ENCODE peak calls at places on chromosomes 12 and 14, in four cellular contexts. Z is A549, K is HCT116, C is IMR-90. W is an unnamed sample.

GRCh38 chr14:68337279-68337678 is 455.6 kb downstream of the ZFP36L1 start:
- DNase-seq in Z (no peak), K (no peak), C (no peak), W (no peak)

GRCh38 chr14:38256358-38256840 is 506 bp upstream of the CLEC14A start:
- DNase-seq in Z (no peak), K (no peak), C (peak; percentile 54), W (no peak)

GRCh38 chr14:23865502-23865901 is 88.1 kb upstream of the DHRS4 start:
- DNase-seq in Z (no peak), K (no peak), C (no peak), W (no peak)

GRCh38 chr12:108671110-108671509 is 37.4 kb upstream of the SELPLG start:
- DNase-seq in Z (no peak), K (no peak), C (no peak), W (no peak)

GRCh38 chr12:122872815-122873361 is 23.0 kb downstream of the VPS37B start:
- DNase-seq in Z (no peak), K (no peak), C (no peak), W (no peak)

GRCh38 chr14:104438166-104438887 is 141.2 kb upstream of the C14orf180 start:
- DNase-seq in Z (no peak), K (no peak), C (no peak), W (no peak)

GRCh38 chr14:22878271-22879246 is 4.5 kb upstream of the REM2 start:
- DNase-seq in Z (no peak), K (no peak), C (no peak), W (no peak)

GRCh38 chr12:79451988-79452387 is 238.8 kb downstream of the PAWR start:
- DNase-seq in Z (no peak), K (no peak), C (peak; percentile 88), W (no peak)

GRCh38 chr12:123741937-123742572 is 20.0 kb upstream of the DNAH10 start:
- DNase-seq in Z (no peak), K (no peak), C (no peak), W (no peak)

GRCh38 chr14:89845346-89845745 is 109.2 kb downstream of the EFCAB11 start:
- DNase-seq in Z (peak; percentile 33), K (no peak), C (peak; percentile 100), W (no peak)

GRCh38 chr12:80422549-80422948 is 21.5 kb upstream of the PTPRQ start:
- DNase-seq in Z (no peak), K (no peak), C (peak; percentile 89), W (no peak)

GRCh38 chr14:104135904-104136471 is 2.4 kb upstream of the KIF26A start:
- DNase-seq in Z (no peak), K (no peak), C (no peak), W (no peak)

GRCh38 chr12:120821878-120822277 is 82.3 kb downstream of the SPPL3 start:
- DNase-seq in Z (no peak), K (no peak), C (no peak), W (no peak)

GRCh38 chr12:115672506-115673080 is 604.9 kb downstream of the MED13L start:
- DNase-seq in Z (no peak), K (no peak), C (no peak), W (no peak)

GRCh38 chr14:36478782-36479181 is 41.2 kb downstream of the NKX2-1 start:
- DNase-seq in Z (no peak), K (peak; percentile 27), C (no peak), W (no peak)

GRCh38 chr12:82366182-82366581 is 7.9 kb downstream of the METTL25 start:
- DNase-seq in Z (no peak), K (no peak), C (peak; percentile 47), W (no peak)

GRCh38 chr14:72033331-72033730 is 101.1 kb downstream of the RGS6 start:
- DNase-seq in Z (no peak), K (no peak), C (no peak), W (no peak)

GRCh38 chr14:24986206-24986893 is 63.6 kb downstream of the STXBP6 start:
- DNase-seq in Z (no peak), K (no peak), C (no peak), W (no peak)

GRCh38 chr12:77973579-77973978 is 142.9 kb downstream of the NAV3 start:
- DNase-seq in Z (no peak), K (no peak), C (no peak), W (no peak)

GRCh38 chr12:102454808-102455760 is 25.3 kb downstream of the IGF1 start:
- DNase-seq in Z (no peak), K (no peak), C (peak; percentile 74), W (no peak)

DNA sequence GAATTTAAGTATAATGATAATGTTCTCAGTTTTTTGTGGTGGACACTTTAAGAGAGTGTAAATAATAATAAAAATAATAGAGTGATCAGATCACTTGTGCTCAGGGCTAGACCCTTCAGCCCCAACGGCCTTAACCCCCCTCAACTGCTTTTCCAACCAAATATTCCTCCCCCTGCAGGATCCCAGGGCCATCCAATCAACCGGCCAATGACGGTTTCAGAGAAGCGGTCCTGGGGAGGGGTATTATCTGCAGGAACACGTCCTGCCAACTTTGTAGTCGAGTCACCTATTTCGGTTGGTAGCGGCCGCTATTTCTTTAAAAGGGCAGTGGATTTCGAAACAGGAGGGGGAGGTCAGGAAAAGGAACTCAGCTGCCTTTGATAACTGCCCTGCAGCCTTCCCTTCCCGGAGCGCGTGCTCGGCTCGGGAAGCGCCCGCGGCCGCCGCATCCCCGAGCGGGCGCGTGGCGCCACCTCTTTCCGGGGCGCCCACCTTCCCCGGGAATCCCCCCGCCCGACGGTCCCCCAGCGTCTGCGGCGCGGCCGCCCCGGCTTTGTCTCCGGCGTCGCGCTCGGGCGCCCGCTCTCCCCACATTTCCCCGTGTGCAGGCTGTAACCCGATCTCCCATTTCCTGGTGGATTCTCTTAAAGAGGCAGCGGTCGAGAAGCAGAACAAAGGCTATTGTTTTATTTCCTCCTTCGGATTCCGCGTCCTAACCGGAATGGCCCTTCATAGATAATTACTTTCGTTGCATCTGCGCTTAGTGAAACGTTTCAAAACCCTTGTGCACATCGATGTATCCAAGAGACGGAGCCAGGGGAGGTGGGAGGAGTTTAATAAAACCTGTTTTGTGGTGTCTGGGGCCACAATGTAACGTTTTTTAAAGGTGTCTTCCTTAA is 711 bp upstream of the ETV6 start:
- DNase-seq in Z (peak; percentile 82), K (peak; percentile 76), C (peak; percentile 82), W (peak; percentile 74)
- TF ChIP-seq POLR2A in Z (peak; percentile 47), K (peak; percentile 73), C (peak; percentile 64), W (peak; percentile 67)

GRCh38 chr14:91416744-91417133 is 881 bp downstream of the CCDC88C start:
- DNase-seq in Z (no peak), K (no peak), C (no peak), W (peak; percentile 47)

GRCh38 chr14:91419044-91419397 is 1.4 kb upstream of the CCDC88C start:
- DNase-seq in Z (no peak), K (no peak), C (no peak), W (no peak)

GRCh38 chr14:91418387-91419043 is 895 bp upstream of the CCDC88C start:
- DNase-seq in Z (peak; percentile 52), K (peak; percentile 42), C (peak; percentile 17), W (peak; percentile 83)

GRCh38 chr14:91417134-91417982 is at the start of gene CCDC88C:
- DNase-seq in Z (peak; percentile 66), K (peak; percentile 22), C (no peak), W (peak; percentile 82)

DNA sequence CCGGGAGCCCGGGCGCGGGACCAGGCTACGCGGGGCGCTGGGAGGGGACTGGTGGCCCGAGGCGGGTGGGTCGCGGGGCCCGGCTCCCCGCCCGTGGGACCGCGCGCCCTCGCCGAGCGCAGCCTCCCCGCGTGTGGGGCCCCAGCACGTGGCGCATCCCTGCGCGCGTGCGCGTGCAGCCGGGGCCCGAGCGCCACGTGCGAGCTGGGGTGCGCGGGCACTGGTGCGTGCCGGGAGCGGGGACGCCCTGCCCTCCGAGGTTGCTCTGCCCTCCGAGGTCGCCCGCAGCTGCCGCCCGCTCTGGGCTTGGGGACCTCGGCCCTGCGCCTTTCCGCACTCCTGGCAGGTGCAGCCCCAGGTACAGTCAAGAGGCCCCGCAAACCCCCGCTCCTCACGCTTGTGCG is 365 bp upstream of the CCDC88C start:
- DNase-seq in Z (peak; percentile 41), K (peak; percentile 32), C (no peak), W (peak; percentile 88)
- TF ChIP-seq POLR2A in Z (no peak), K (peak; percentile 52), C (no peak), W (peak; percentile 35)

GRCh38 chr14:105908006-105908405 is 381.6 kb downstream of the TMEM121 start:
- DNase-seq in Z (no peak), K (no peak), C (no peak), W (no peak)
- TF ChIP-seq POLR2A in Z (no peak), K (no peak), C (no peak), W (no peak)

GRCh38 chr12:53049582-53050318 is at the start of gene TNS2:
- DNase-seq in Z (no peak), K (no peak), C (peak; percentile 40), W (no peak)
- TF ChIP-seq POLR2A in Z (peak; percentile 24), K (no peak), C (no peak), W (no peak)

GRCh38 chr12:117967043-117967442 is 1.7 kb downstream of the KSR2 start:
- DNase-seq in Z (no peak), K (no peak), C (no peak), W (no peak)

GRCh38 chr12:117970334-117970733 is 1.5 kb upstream of the KSR2 start:
- DNase-seq in Z (no peak), K (no peak), C (no peak), W (no peak)

GRCh38 chr12:117967512-117967911 is 1.3 kb downstream of the KSR2 start:
- DNase-seq in Z (no peak), K (no peak), C (no peak), W (no peak)

GRCh38 chr12:117968084-117968789 is 553 bp downstream of the KSR2 start:
- DNase-seq in Z (no peak), K (no peak), C (no peak), W (no peak)

DNA sequence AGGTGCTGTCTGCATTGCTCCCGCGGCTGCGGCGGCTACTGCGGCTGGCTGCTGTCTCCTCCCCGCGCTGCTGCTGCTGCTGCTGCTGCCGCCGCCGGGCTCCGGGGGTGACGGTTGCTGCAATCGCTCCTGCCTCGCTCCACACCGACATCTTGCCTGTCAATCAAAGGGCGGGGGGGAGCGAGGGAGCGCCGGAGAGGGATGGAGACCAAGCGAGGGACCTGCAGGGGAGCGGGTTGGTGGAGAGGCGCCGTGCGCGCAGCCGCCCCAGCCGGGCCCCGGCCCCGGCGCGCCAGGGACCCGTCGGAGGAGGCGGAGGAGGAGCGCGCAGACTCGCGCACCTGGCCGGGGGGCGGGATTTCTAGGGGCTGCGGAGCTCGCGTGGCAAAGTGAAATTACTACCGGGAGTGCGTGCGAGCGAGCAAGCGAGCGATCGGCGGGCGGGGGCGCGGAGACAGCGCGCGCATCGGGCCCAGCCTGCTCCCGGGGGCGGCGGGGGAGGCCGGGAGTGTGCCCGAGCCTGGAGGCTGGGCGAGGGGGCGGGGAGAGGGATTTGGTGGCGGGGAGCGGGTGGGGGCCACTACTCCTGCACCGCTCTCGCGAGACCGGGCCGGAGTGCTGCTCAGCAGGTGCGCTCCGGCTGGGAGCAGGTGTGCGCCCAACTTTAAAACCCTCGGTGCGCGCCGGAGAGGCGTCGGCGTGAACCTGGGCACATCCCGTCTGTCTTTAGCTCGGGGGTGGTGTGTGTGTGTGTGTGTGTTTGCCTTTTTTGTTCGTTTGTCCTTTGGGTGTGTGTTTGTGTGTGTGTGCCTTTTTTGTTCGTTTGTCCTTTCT is at the start of gene KSR2:
- DNase-seq in Z (peak; percentile 72), K (peak; percentile 81), C (no peak), W (peak; percentile 4)
- TF ChIP-seq POLR2A in Z (peak; percentile 26), K (peak; percentile 49), C (no peak), W (no peak)

W was measured in erythroblast.